ENCODE peak calls at places on chromosomes 4 and X, in five cellular contexts. Q is GM12878, W is NT2/D1, O is HepG2, P is H1. R is an unnamed sample.

GRCh38 chrX:137565921-137566745 is at the start of gene ZIC3:
- DNase-seq in P (peak), W (no peak), Q (no peak), O (no peak), R (peak)

GRCh38 chr4:170652571-170652970 is 562.8 kb upstream of the AADAT start:
- DNase-seq in Q (no peak), W (no peak), O (no peak), P (no peak), R (no peak)

GRCh38 chrX:47854474-47854873 is 17.8 kb downstream of the ZNF81 start:
- DNase-seq in O (no peak), W (no peak), Q (no peak), P (peak), R (no peak)

GRCh38 chrX:101708180-101708579 is 48.5 kb upstream of the ARMCX2 start:
- DNase-seq in W (no peak), O (no peak), P (no peak), Q (no peak), R (no peak)

GRCh38 chrX:101550362-101550761 is at the start of gene ARMCX1:
- DNase-seq in Q (no peak), O (no peak), W (peak), P (peak), R (no peak)

GRCh38 chrX:21529771-21530170 is 128.4 kb downstream of the KLHL34 start:
- DNase-seq in O (no peak), W (no peak), Q (no peak), P (no peak), R (no peak)

GRCh38 chr4:3224971-3225850 is 23.7 kb upstream of the MSANTD1 start:
- DNase-seq in W (no peak), Q (no peak), O (no peak), P (no peak), R (no peak)

GRCh38 chr4:143384381-143384994 is 47.8 kb downstream of the GAB1 start:
- DNase-seq in P (no peak), Q (no peak), O (no peak), W (no peak), R (no peak)

GRCh38 chrX:26352891-26353430 is 137.0 kb downstream of the MAGEB5 start:
- DNase-seq in W (no peak), O (no peak), Q (no peak), P (no peak), R (no peak)

GRCh38 chrX:132086717-132087116 is 41.1 kb downstream of the FRMD7 start:
- DNase-seq in Q (no peak), W (no peak), P (no peak), O (no peak), R (no peak)

GRCh38 chr4:7005571-7005970 is 37.6 kb upstream of the TADA2B start:
- DNase-seq in P (no peak), O (no peak), Q (no peak), W (no peak), R (no peak)

GRCh38 chrX:15497865-15498264 is 2.7 kb upstream of the BMX start:
- DNase-seq in O (peak), Q (no peak), P (peak), W (peak), R (peak)

GRCh38 chr4:108175966-108176365 is 7.2 kb upstream of the LEF1 start:
- DNase-seq in O (no peak), Q (no peak), P (no peak), W (no peak), R (no peak)

GRCh38 chr4:88743696-88744095 is 46.1 kb upstream of the NAP1L5 start:
- DNase-seq in W (no peak), O (no peak), Q (no peak), P (no peak), R (no peak)

GRCh38 chrX:49273181-49273727 is 3.7 kb downstream of the PPP1R3F start:
- DNase-seq in W (no peak), O (no peak), Q (no peak), P (no peak), R (no peak)

GRCh38 chr4:86990510-86990909 is 55.7 kb downstream of the AFF1 start:
- DNase-seq in W (no peak), P (no peak), Q (no peak), O (no peak), R (no peak)

GRCh38 chrX:15606064-15606590 is 5.4 kb upstream of the ACE2 start:
- DNase-seq in Q (no peak), O (no peak), P (no peak), W (no peak), R (peak)

GRCh38 chr4:48553720-48554119 is 63.7 kb downstream of the ZAR1 start:
- DNase-seq in W (no peak), Q (no peak), P (no peak), O (no peak), R (no peak)

GRCh38 chr4:1169691-1170096 is 2.7 kb downstream of the SPON2 start:
- DNase-seq in P (no peak), Q (no peak), W (no peak), O (no peak), R (no peak)

GRCh38 chr4:181541396-181541795 is 701.8 kb upstream of the TENM3 start:
- DNase-seq in O (no peak), Q (no peak), W (no peak), P (no peak), R (no peak)

GRCh38 chr4:7705062-7705461 is 234.6 kb downstream of the AFAP1 start:
- DNase-seq in P (no peak), O (peak), W (no peak), Q (no peak), R (no peak)

GRCh38 chr4:306551-306961 is 1.3 kb upstream of the ZNF732 start:
- DNase-seq in Q (peak), W (no peak), O (no peak), P (no peak), R (no peak)

GRCh38 chrX:51336584-51336983 is 4.0 kb downstream of the NUDT10 start:
- DNase-seq in Q (no peak), O (peak), P (no peak), W (no peak), R (peak)

GRCh38 chr4:3287972-3288570 is 4.8 kb upstream of the RGS12 start:
- DNase-seq in W (no peak), Q (no peak), P (peak), O (no peak), R (no peak)

GRCh38 chr4:20368926-20369325 is 117.2 kb downstream of the SLIT2 start:
- DNase-seq in Q (no peak), P (no peak), W (no peak), O (no peak), R (no peak)

GRCh38 chr4:69360271-69360670 is 80.0 kb downstream of the UGT2B28 start:
- DNase-seq in Q (no peak), P (no peak), W (no peak), O (no peak), R (no peak)

GRCh38 chrX:56057325-56057724 is 174.8 kb upstream of the KLF8 start:
- DNase-seq in Q (no peak), O (no peak), W (no peak), P (no peak), R (no peak)

GRCh38 chr4:32485976-32486375 is 1765.8 kb downstream of the PCDH7 start:
- DNase-seq in W (no peak), P (no peak), O (no peak), Q (no peak), R (no peak)

GRCh38 chr4:123405212-123405856 is 8.7 kb downstream of the SPRY1 start:
- DNase-seq in O (no peak), P (no peak), W (no peak), Q (no peak), R (no peak)

GRCh38 chrX:153499876-153500275 is 5.1 kb downstream of the BGN start:
- DNase-seq in Q (no peak), P (no peak), O (no peak), W (no peak), R (no peak)

GRCh38 chr4:141133146-141134006 is at the start of gene RNF150:
- DNase-seq in Q (peak), O (peak), W (peak), P (peak), R (peak)

GRCh38 chr4:141131738-141132688 is 1.3 kb downstream of the RNF150 start:
- DNase-seq in W (no peak), Q (no peak), O (no peak), P (peak), R (peak)

GRCh38 chr4:141130947-141131545 is 2.2 kb downstream of the RNF150 start:
- DNase-seq in Q (no peak), O (no peak), P (no peak), W (no peak), R (no peak)

GRCh38 chr4:141134051-141134450 is 782 bp upstream of the RNF150 start:
- DNase-seq in W (no peak), P (no peak), O (no peak), Q (no peak), R (peak)

GRCh38 chr4:141132689-141133145 is 552 bp downstream of the RNF150 start:
- DNase-seq in W (no peak), P (no peak), Q (no peak), O (no peak), R (peak)
- TF ChIP-seq SUZ12 in W (no peak), P (no peak), Q (no peak), O (no peak), R (no peak)

DNA sequence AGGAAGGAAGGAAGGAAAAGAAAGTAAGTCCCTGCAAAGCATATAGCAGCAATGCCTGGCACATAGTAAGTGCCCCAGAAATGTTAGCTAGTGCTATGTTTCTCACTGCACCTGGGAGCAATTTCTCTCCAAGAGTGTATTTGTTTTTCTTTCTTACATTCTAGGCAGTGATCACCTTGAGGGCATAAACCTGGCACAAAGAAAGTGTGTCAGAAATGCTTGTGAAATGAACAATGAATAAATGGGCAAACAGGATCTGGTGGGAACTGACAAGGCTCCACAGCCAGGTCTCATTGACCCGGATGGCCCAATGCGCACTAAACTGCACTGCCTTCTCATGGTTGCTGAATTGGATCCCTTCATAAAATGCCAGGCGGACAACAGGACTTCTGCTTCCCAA is 316.4 kb downstream of the LDB2 start:
- DNase-seq in O (no peak), Q (no peak), W (no peak), P (no peak), R (no peak)
- TF ChIP-seq SUZ12 in O (no peak), Q (no peak), W (no peak), P (no peak), R (no peak)

GRCh38 chr4:90542216-90542615 is 415.0 kb downstream of the CCSER1 start:
- DNase-seq in O (no peak), P (no peak), Q (no peak), W (no peak), R (no peak)
- TF ChIP-seq SUZ12 in O (no peak), P (no peak), Q (no peak), W (no peak), R (no peak)

GRCh38 chrX:133840415-133840814 is 145.0 kb downstream of the GPC3 start:
- DNase-seq in O (no peak), P (no peak), W (no peak), Q (no peak), R (no peak)

GRCh38 chrX:133838761-133839676 is 146.4 kb downstream of the GPC3 start:
- DNase-seq in O (no peak), W (peak), P (peak), Q (no peak), R (peak)
- TF ChIP-seq SUZ12 in O (no peak), W (no peak), P (no peak), Q (no peak), R (no peak)

GRCh38 chr4:176404591-176404990 is 84.8 kb downstream of the SPCS3 start:
- DNase-seq in Q (no peak), O (no peak), W (no peak), P (no peak), R (no peak)
- TF ChIP-seq SUZ12 in Q (no peak), O (no peak), W (no peak), P (no peak), R (no peak)

GRCh38 chrX:116749943-116750342 is 287.2 kb upstream of the CT83 start:
- DNase-seq in P (no peak), W (no peak), O (no peak), Q (no peak), R (no peak)
- TF ChIP-seq SUZ12 in P (no peak), W (no peak), O (no peak), Q (no peak), R (no peak)